ENCODE peak calls at places on chromosomes 1 and 21, in seven cellular contexts. G is AG04449, N is GM23338, H is sigmoid colon, S is GM12878, B is OCI-LY7, F is hepatocyte. C is an unnamed sample.

GRCh38 chr1:59046730-59047157 is 250.2 kb upstream of the FGGY start:
- DNase-seq in G (no peak), B (peak), S (peak), H (no peak), F (no peak), N (peak), C (no peak)

GRCh38 chr1:199282910-199283309 is 644.1 kb downstream of the PTPRC start:
- DNase-seq in F (no peak), B (no peak), N (no peak), H (no peak), G (no peak), S (no peak), C (no peak)

GRCh38 chr21:44892536-44893277 is 19.2 kb upstream of the PTTG1IP start:
- DNase-seq in G (no peak), N (peak), H (no peak), F (peak), S (no peak), B (peak), C (no peak)

GRCh38 chr1:24972257-24973242 is 42.5 kb upstream of the RUNX3 start:
- DNase-seq in F (no peak), H (no peak), S (no peak), B (no peak), N (no peak), G (no peak), C (no peak)

GRCh38 chr1:55402117-55402516 is 187.0 kb upstream of the USP24 start:
- DNase-seq in N (no peak), F (no peak), S (no peak), H (no peak), G (peak), B (no peak), C (peak)

GRCh38 chr1:83734411-83734810 is 264.5 kb downstream of the TTLL7 start:
- DNase-seq in G (no peak), S (no peak), N (no peak), B (no peak), H (no peak), F (no peak), C (no peak)

GRCh38 chr1:59025201-59025600 is 241.4 kb upstream of the JUN start:
- DNase-seq in H (no peak), G (no peak), S (no peak), N (no peak), B (no peak), F (no peak), C (no peak)

GRCh38 chr1:117663156-117663902 is 57.5 kb downstream of the TENT5C start:
- DNase-seq in N (no peak), F (no peak), B (no peak), S (no peak), G (no peak), H (no peak), C (no peak)

GRCh38 chr1:155977607-155978324 is 581 bp downstream of the ARHGEF2 start:
- DNase-seq in N (peak), S (no peak), H (peak), F (peak), B (no peak), G (no peak), C (no peak)

GRCh38 chr21:43988016-43988415 is 24.1 kb upstream of the TRAPPC10 start:
- DNase-seq in G (no peak), B (no peak), S (no peak), F (no peak), N (no peak), H (no peak), C (no peak)

GRCh38 chr1:2639607-2640521 is 7.0 kb upstream of the MMEL1 start:
- DNase-seq in G (no peak), H (no peak), N (no peak), S (no peak), B (no peak), F (peak), C (no peak)

GRCh38 chr1:184146202-184146601 is 94.7 kb downstream of the TSEN15 start:
- DNase-seq in S (no peak), G (no peak), B (no peak), H (no peak), N (no peak), F (no peak), C (no peak)

GRCh38 chr1:195053478-195053877 is 1554.8 kb downstream of the KCNT2 start:
- DNase-seq in H (no peak), F (no peak), G (no peak), B (no peak), N (no peak), S (no peak), C (no peak)

GRCh38 chr1:161119379-161120061 is 1.6 kb downstream of the NIT1 start:
- DNase-seq in H (peak), B (peak), G (no peak), F (peak), N (peak), S (no peak), C (no peak)

GRCh38 chr1:224510880-224511645 is 76.5 kb upstream of the WDR26 start:
- DNase-seq in S (no peak), N (no peak), F (no peak), G (no peak), B (no peak), H (no peak), C (no peak)

GRCh38 chr1:229191066-229191674 is 79.7 kb upstream of the RAB4A start:
- DNase-seq in H (no peak), B (no peak), N (peak), G (no peak), S (no peak), F (no peak), C (no peak)

GRCh38 chr1:38918568-38918967 is 23.1 kb downstream of the RHBDL2 start:
- DNase-seq in H (no peak), S (no peak), G (no peak), N (no peak), B (peak), F (no peak), C (no peak)

GRCh38 chr1:13889495-13889894 is 189.5 kb downstream of the PRDM2 start:
- DNase-seq in N (no peak), S (no peak), B (no peak), F (no peak), G (no peak), H (no peak), C (no peak)

GRCh38 chr1:165395522-165396300 is 39.2 kb upstream of the LMX1A start:
- DNase-seq in S (peak), N (no peak), F (no peak), G (no peak), B (peak), H (no peak), C (no peak)

GRCh38 chr1:113684153-113684541 is 75.1 kb downstream of the PHTF1 start:
- DNase-seq in S (no peak), F (peak), B (no peak), G (no peak), N (no peak), H (peak), C (no peak)

GRCh38 chr1:212970085-212970484 is 19.7 kb downstream of the VASH2 start:
- DNase-seq in S (no peak), F (no peak), G (no peak), H (peak), B (no peak), N (no peak), C (no peak)

GRCh38 chr21:17270234-17270633 is 242.6 kb upstream of the CXADR start:
- DNase-seq in H (peak), N (peak), F (peak), G (no peak), S (no peak), B (peak), C (peak)

GRCh38 chr1:161885013-161885412 is 118.9 kb downstream of the ATF6 start:
- DNase-seq in B (no peak), N (no peak), S (no peak), G (peak), H (no peak), F (no peak), C (peak)

GRCh38 chr1:154629160-154630073 is 21.4 kb upstream of the ADAR start:
- DNase-seq in S (no peak), F (no peak), H (no peak), N (no peak), G (no peak), B (no peak), C (no peak)

GRCh38 chr1:47664356-47664755 is 226.5 kb downstream of the FOXD2 start:
- DNase-seq in G (no peak), H (peak), N (no peak), F (no peak), B (no peak), S (no peak), C (no peak)

GRCh38 chr1:205750683-205751651 is 985 bp upstream of the NUCKS1 start:
- DNase-seq in H (no peak), S (no peak), N (peak), G (no peak), F (peak), B (no peak), C (no peak)

GRCh38 chr1:32886012-32886827 is at the start of gene HPCA:
- DNase-seq in N (peak), F (peak), B (no peak), S (no peak), H (no peak), G (no peak), C (no peak)
- TF ChIP-seq CTCF in N (peak), F (peak), B (peak), S (peak), H (no peak), G (peak), C (peak)

GRCh38 chr1:19484793-19485361 is 462 bp downstream of the CAPZB start:
- DNase-seq in F (peak), S (no peak), B (no peak), G (no peak), N (peak), H (peak), C (no peak)

GRCh38 chr1:19483691-19484090 is 1.6 kb downstream of the CAPZB start:
- DNase-seq in S (no peak), H (no peak), N (no peak), F (no peak), G (no peak), B (no peak), C (no peak)

GRCh38 chr1:19481826-19482398 is 3.4 kb downstream of the CAPZB start:
- DNase-seq in N (peak), G (no peak), F (no peak), S (no peak), B (no peak), H (no peak), C (no peak)

GRCh38 chr1:19484338-19484792 is 974 bp downstream of the CAPZB start:
- DNase-seq in S (no peak), G (no peak), N (peak), F (peak), H (peak), B (no peak), C (no peak)

GRCh38 chr1:19483261-19483660 is 2.1 kb downstream of the CAPZB start:
- DNase-seq in B (no peak), H (no peak), N (no peak), S (no peak), G (no peak), F (no peak), C (no peak)
- H3K4me3 ChIP-seq in B (peak), H (peak), N (peak), S (peak), G (peak), F (no peak), C (peak)

GRCh38 chr21:38669186-38669585 is 136.5 kb upstream of the ETS2 start:
- DNase-seq in F (peak), H (no peak), S (no peak), B (peak), G (no peak), N (peak), C (no peak)
- TF ChIP-seq CTCF in F (peak), H (no peak), S (peak), B (peak), G (peak), N (peak), C (peak)

GRCh38 chr1:92832537-92833160 is 809 bp downstream of the RPL5 start:
- DNase-seq in B (no peak), F (no peak), G (no peak), H (no peak), N (no peak), S (no peak), C (no peak)

GRCh38 chr1:92831762-92832536 is at the start of gene RPL5:
- DNase-seq in N (peak), S (peak), F (peak), H (peak), B (peak), G (peak), C (peak)

GRCh38 chr1:92834617-92835016 is 2.8 kb downstream of the RPL5 start:
- DNase-seq in F (no peak), G (no peak), H (no peak), B (no peak), N (no peak), S (no peak), C (no peak)

GRCh38 chr1:92833840-92834239 is 2.0 kb downstream of the RPL5 start:
- DNase-seq in H (no peak), F (no peak), B (no peak), S (no peak), N (no peak), G (no peak), C (no peak)

DNA sequence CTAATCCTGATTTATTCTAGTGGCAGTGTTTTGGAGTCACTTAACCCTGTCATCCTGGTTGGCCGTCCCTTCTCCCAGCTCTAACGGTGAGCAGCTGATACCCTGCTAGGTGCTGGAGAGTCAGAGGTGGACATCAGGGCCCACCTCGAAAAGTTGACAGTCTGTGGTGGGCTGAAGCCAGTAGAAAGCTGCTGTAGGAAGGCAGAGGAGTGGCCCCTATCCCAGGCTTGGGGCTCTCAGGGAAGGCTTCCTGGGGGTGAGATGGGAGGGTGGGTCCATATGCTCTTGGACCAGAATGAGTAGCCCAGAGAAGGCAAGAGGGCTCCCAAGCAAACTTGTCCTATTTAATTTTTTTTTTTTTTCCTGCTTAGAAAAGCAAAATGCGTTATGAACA is 475 bp upstream of the RPL5 start:
- DNase-seq in N (peak), F (no peak), H (no peak), G (no peak), S (no peak), B (no peak), C (no peak)
- H3K4me3 ChIP-seq in N (peak), F (no peak), H (peak), G (no peak), S (no peak), B (peak), C (no peak)